ENCODE peak calls at places on chromosomes 6 and 20, in five cellular contexts. M is iPS DF 6.9, C is PC-9, J is MM.1S, Q is cardiac muscle cell. H is an unnamed sample.

GRCh38 chr6:165758441-165758840 is 95.4 kb upstream of the PDE10A start:
- DNase-seq in C (no peak), Q (no peak), J (no peak), M (no peak), H (no peak)

GRCh38 chr6:17884501-17885039 is 102.9 kb downstream of the KIF13A start:
- DNase-seq in C (no peak), J (peak; percentile 23), Q (no peak), M (no peak), H (no peak)

GRCh38 chr6:30131947-30132497 is 3.9 kb upstream of the TRIM40 start:
- DNase-seq in J (no peak), Q (no peak), M (no peak), C (no peak), H (no peak)

GRCh38 chr6:116386581-116387299 is 16.0 kb downstream of the DSE start:
- DNase-seq in J (no peak), C (peak; percentile 72), M (no peak), Q (peak; percentile 70), H (no peak)

GRCh38 chr20:21719592-21720214 is 14.2 kb downstream of the PAX1 start:
- DNase-seq in M (no peak), Q (peak; percentile 68), J (peak; percentile 79), C (peak; percentile 40), H (peak; percentile 10)

GRCh38 chr6:3090013-3090412 is 21.7 kb downstream of the RIPK1 start:
- DNase-seq in C (no peak), Q (no peak), M (no peak), J (no peak), H (no peak)

GRCh38 chr6:26475823-26476729 is 18.3 kb downstream of the BTN2A1 start:
- DNase-seq in M (no peak), C (peak; percentile 47), Q (no peak), J (no peak), H (no peak)

GRCh38 chr6:7391244-7391643 is 1.6 kb downstream of the RIOK1 start:
- DNase-seq in M (no peak), C (no peak), J (no peak), Q (no peak), H (no peak)

GRCh38 chr6:100203391-100203790 is 209.4 kb upstream of the MCHR2 start:
- DNase-seq in M (no peak), Q (peak; percentile 91), J (no peak), C (peak; percentile 76), H (no peak)

GRCh38 chr6:36128073-36128472 is 2.2 kb upstream of the MAPK13 start:
- DNase-seq in C (no peak), J (no peak), M (no peak), Q (no peak), H (no peak)
- H3K4me1 ChIP-seq in C (peaks cover 77% of the 10 kb centered on the region), J (peaks cover 31% of the 10 kb centered on the region), M (peaks cover 8% of the 10 kb centered on the region), Q (peaks cover 20% of the 10 kb centered on the region), H (peaks cover 73% of the 10 kb centered on the region)

GRCh38 chr6:81891869-81892268 is 139.4 kb upstream of the TENT5A start:
- DNase-seq in Q (no peak), C (no peak), M (no peak), J (no peak), H (no peak)
- H3K4me1 ChIP-seq in Q (peaks cover 19% of the 10 kb centered on the region), C (peaks cover 27% of the 10 kb centered on the region), M (no peaks in the 10 kb centered on the region), J (no peaks in the 10 kb centered on the region), H (no peaks in the 10 kb centered on the region)

GRCh38 chr6:53325785-53326184 is 23.0 kb downstream of the ELOVL5 start:
- DNase-seq in C (no peak), J (no peak), Q (no peak), M (no peak), H (no peak)
- H3K4me1 ChIP-seq in C (peaks cover 53% of the 10 kb centered on the region), J (no peaks in the 10 kb centered on the region), Q (peaks cover 9% of the 10 kb centered on the region), M (peaks cover 2% of the 10 kb centered on the region), H (peaks cover 86% of the 10 kb centered on the region)

DNA sequence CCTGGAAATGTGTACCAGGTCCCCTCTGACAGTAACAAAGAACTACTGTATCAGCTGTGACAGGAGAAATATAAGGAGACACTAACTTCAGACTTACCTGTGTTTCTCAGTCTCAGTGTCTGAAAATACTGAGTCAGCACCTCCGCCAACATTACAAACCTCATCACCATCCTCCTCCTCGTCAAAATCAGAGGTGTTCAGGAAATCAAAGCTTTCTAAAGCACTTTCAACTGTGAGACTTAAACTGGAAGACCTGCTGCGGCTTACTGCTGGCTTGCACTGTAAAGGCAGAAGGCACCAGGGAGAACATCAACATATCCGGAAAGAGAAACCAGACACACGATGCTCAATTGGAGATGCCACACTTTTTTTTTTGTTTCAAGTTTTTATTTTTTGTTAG is 40.3 kb upstream of the ARMH2 start:
- DNase-seq in M (no peak), J (peak; percentile 86), C (no peak), Q (no peak), H (peak; percentile 19)
- H3K4me1 ChIP-seq in M (no peaks in the 10 kb centered on the region), J (peaks cover 8% of the 10 kb centered on the region), C (no peaks in the 10 kb centered on the region), Q (no peaks in the 10 kb centered on the region), H (peaks cover 58% of the 10 kb centered on the region)

GRCh38 chr6:111840821-111841220 is 32.4 kb downstream of the FYN start:
- DNase-seq in Q (no peak), J (no peak), C (no peak), M (no peak), H (no peak)

GRCh38 chr6:111837641-111838500 is 35.4 kb downstream of the FYN start:
- DNase-seq in C (no peak), J (no peak), Q (no peak), M (no peak), H (peak; percentile 53)

GRCh38 chr6:111837007-111837406 is 36.2 kb downstream of the FYN start:
- DNase-seq in C (no peak), M (no peak), Q (no peak), J (no peak), H (peak; percentile 65)

GRCh38 chr6:111841822-111842221 is 31.4 kb downstream of the FYN start:
- DNase-seq in C (no peak), Q (peak; percentile 82), M (no peak), J (no peak), H (peak; percentile 69)

GRCh38 chr6:111838749-111839484 is 34.3 kb downstream of the FYN start:
- DNase-seq in C (no peak), M (no peak), Q (no peak), J (no peak), H (no peak)
- H3K4me1 ChIP-seq in C (no peaks in the 10 kb centered on the region), M (peaks cover 2% of the 10 kb centered on the region), Q (peaks cover 29% of the 10 kb centered on the region), J (peaks cover 27% of the 10 kb centered on the region), H (peaks cover 100% of the 10 kb centered on the region)

H was measured in CD4-positive, alpha-beta memory T cell.